ENCODE peak calls at places on chromosomes 3 and 15, in seven cellular contexts. G is CD4-positive, alpha-beta T cell; F is mammary epithelial cell; E is AG04450; L is SJSA1; Y is heart right ventricle; D is heart left ventricle. C is an unnamed sample. For H3K27me3, the result is how much of the 10 kb centered on the place peaks cover.

GRCh38 chr15:60397772-60398445 is at the start of gene ANXA2:
- DNase-seq in Y (peak), L (peak), G (peak), E (no peak), F (peak), D (peak), C (peak)

GRCh38 chr15:54681578-54681977 is 515.2 kb downstream of the RSL24D1 start:
- DNase-seq in E (no peak), F (no peak), D (no peak), L (no peak), Y (no peak), G (no peak), C (no peak)

GRCh38 chr3:13012228-13012691 is 61.0 kb downstream of the IQSEC1 start:
- DNase-seq in E (no peak), D (peak), F (no peak), Y (peak), G (no peak), L (no peak), C (no peak)

GRCh38 chr3:23767546-23767945 is 38.2 kb upstream of the UBE2E1 start:
- DNase-seq in L (no peak), G (no peak), E (no peak), D (no peak), Y (no peak), F (no peak), C (no peak)

GRCh38 chr3:195908439-195909293 is at the start of gene TNK2:
- DNase-seq in E (no peak), Y (peak), D (peak), G (peak), F (no peak), L (no peak), C (no peak)

GRCh38 chr3:105944281-105944680 is 75.5 kb upstream of the CBLB start:
- DNase-seq in G (no peak), D (no peak), F (peak), Y (no peak), E (no peak), L (no peak), C (no peak)

GRCh38 chr15:64152507-64153387 is 1.2 kb downstream of the SNX22 start:
- DNase-seq in E (no peak), D (peak), G (no peak), Y (no peak), F (no peak), L (no peak), C (peak)

GRCh38 chr3:194988495-194989165 is 282.3 kb downstream of the XXYLT1 start:
- DNase-seq in L (peak), E (no peak), D (no peak), Y (no peak), G (no peak), F (no peak), C (no peak)

GRCh38 chr15:70526221-70526973 is 237.0 kb downstream of the UACA start:
- DNase-seq in E (no peak), G (no peak), L (peak), F (peak), D (no peak), Y (no peak), C (peak)

GRCh38 chr15:60661075-60661645 is 182.2 kb upstream of the ICE2 start:
- DNase-seq in D (no peak), L (no peak), E (no peak), G (no peak), F (no peak), Y (no peak), C (peak)

GRCh38 chr3:66047321-66048050 is 8.8 kb upstream of the MAGI1 start:
- DNase-seq in Y (no peak), G (no peak), E (no peak), F (peak), D (peak), L (no peak), C (no peak)

GRCh38 chr3:78497025-78497424 is 1270.8 kb downstream of the ROBO1 start:
- DNase-seq in Y (peak), G (no peak), F (no peak), L (no peak), D (no peak), E (no peak), C (no peak)

GRCh38 chr3:23490459-23490858 is 287.3 kb downstream of the UBE2E2 start:
- DNase-seq in E (peak), G (no peak), D (no peak), L (peak), Y (no peak), F (peak), C (no peak)

GRCh38 chr3:99644017-99644416 is 5.6 kb downstream of the COL8A1 start:
- DNase-seq in E (no peak), Y (no peak), G (no peak), D (no peak), L (no peak), F (no peak), C (no peak)

GRCh38 chr3:99640214-99640851 is 1.9 kb downstream of the COL8A1 start:
- DNase-seq in D (no peak), F (no peak), G (no peak), Y (no peak), E (no peak), L (no peak), C (no peak)

GRCh38 chr3:99639579-99639978 is 1.2 kb downstream of the COL8A1 start:
- DNase-seq in F (no peak), D (no peak), E (no peak), Y (no peak), G (no peak), L (no peak), C (no peak)

GRCh38 chr3:99641480-99641879 is 3.1 kb downstream of the COL8A1 start:
- DNase-seq in D (no peak), L (no peak), E (no peak), G (no peak), Y (no peak), F (no peak), C (no peak)

GRCh38 chr3:99641984-99642383 is 3.6 kb downstream of the COL8A1 start:
- DNase-seq in G (no peak), Y (no peak), E (no peak), D (no peak), L (no peak), F (no peak), C (no peak)
- H3K27me3 ChIP-seq in G (under half), Y (under half), E (under half), D (under half), L (under half), F (under half), C (under half)

GRCh38 chr15:52808996-52809395 is 18.9 kb upstream of the ONECUT1 start:
- DNase-seq in G (no peak), E (no peak), L (no peak), F (no peak), Y (no peak), D (no peak), C (no peak)
- H3K27me3 ChIP-seq in G (half or more), E (under half), L (under half), F (under half), Y (half or more), D (half or more), C (half or more)

DNA sequence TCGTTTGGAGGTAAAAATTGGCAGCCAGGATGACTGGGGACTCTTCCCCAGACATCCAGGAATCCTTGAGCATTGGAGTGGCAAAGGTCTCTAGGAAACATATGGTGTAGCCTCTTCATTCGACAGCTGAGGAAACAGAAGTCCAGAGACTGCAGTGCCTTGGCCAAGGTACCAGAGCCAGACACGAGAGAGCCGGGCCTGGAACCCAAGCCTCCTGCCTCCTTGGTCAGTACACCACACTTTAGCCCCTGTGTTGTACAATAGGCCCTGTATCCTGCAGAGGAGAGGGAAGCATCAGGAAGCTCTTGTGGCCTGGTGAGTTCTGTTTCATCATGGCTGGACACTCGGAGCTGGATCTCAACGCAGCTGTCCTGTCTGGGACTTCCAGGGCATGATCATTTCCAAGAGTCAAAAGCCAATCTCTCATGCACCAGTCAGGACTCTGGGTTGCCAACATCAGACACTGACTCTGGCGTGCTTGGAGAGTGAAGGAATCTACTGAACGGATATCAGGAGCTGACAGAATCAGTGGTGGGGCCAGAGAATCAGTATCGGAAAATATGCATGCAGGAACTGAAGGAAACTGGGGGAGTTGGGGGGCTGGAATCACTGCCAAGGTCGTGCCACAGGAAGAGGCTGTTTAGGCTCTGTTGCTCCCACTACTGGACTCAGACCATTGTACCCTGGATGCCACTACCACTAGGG is 6.4 kb upstream of the MINAR1 start:
- DNase-seq in Y (no peak), F (no peak), E (no peak), D (no peak), G (no peak), L (no peak), C (no peak)
- H3K27me3 ChIP-seq in Y (under half), F (under half), E (under half), D (half or more), G (under half), L (under half), C (under half)

DNA sequence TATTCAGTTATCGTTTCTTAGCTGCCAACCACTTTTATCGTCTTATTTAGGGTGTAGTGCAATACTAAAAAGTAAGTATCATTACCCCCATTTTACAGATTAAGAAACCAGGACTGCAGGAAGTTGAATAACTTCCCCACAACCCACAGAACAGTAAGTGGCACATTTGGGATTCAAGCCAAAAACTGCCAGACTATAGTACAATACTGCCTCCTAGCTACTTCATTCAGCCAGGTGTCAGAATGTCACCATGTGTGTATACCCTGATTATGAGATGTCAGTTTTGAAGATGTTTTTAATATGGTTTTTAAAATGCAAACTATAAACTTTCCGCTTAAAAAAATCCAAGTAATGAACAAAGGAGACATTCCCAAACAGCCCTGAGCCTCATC is 74.2 kb upstream of the PROK2 start:
- DNase-seq in Y (no peak), E (no peak), L (no peak), D (no peak), F (peak), G (no peak), C (peak)
- H3K27me3 ChIP-seq in Y (under half), E (under half), L (under half), D (under half), F (under half), G (under half), C (under half)

GRCh38 chr3:133972156-133972555 is 57.6 kb downstream of the SLCO2A1 start:
- DNase-seq in D (no peak), E (no peak), G (no peak), Y (no peak), L (no peak), F (no peak), C (no peak)

GRCh38 chr3:133973249-133973980 is 56.3 kb downstream of the SLCO2A1 start:
- DNase-seq in L (no peak), E (no peak), F (no peak), G (no peak), Y (no peak), D (no peak), C (no peak)

GRCh38 chr3:133967992-133968892 is 61.5 kb downstream of the SLCO2A1 start:
- DNase-seq in F (no peak), Y (no peak), D (no peak), G (no peak), L (no peak), E (no peak), C (no peak)

GRCh38 chr3:133966954-133967353 is 62.8 kb downstream of the SLCO2A1 start:
- DNase-seq in D (no peak), E (no peak), Y (no peak), L (no peak), G (no peak), F (no peak), C (no peak)

GRCh38 chr3:133970916-133971315 is 58.8 kb downstream of the SLCO2A1 start:
- DNase-seq in D (no peak), Y (no peak), G (no peak), F (no peak), E (no peak), L (no peak), C (peak)
- H3K27me3 ChIP-seq in D (under half), Y (under half), G (under half), F (under half), E (under half), L (under half), C (under half)

DNA sequence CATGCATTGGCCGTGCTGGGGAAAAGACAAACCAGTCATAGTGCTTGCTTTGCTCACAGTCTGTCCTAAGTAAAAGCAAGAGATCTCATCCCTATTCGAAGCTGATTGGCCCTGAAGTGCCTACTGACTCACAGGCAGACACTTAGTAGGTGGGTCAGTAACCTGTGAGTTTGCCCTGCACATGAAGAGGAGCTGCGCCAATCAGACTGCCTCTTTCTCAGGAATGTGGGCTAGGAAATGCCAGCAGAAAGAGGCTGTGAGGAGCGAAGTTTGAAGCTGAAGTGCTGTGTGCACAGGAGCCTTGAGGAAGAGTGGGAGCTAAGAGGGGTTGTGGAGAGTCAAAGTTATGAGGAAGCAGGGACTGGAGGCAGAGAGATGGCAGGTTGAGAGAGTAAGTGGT is 126.8 kb downstream of the IL20RB start:
- DNase-seq in G (no peak), E (no peak), Y (no peak), F (no peak), L (no peak), D (no peak), C (no peak)
- H3K27me3 ChIP-seq in G (under half), E (under half), Y (under half), F (under half), L (under half), D (under half), C (under half)

DNA sequence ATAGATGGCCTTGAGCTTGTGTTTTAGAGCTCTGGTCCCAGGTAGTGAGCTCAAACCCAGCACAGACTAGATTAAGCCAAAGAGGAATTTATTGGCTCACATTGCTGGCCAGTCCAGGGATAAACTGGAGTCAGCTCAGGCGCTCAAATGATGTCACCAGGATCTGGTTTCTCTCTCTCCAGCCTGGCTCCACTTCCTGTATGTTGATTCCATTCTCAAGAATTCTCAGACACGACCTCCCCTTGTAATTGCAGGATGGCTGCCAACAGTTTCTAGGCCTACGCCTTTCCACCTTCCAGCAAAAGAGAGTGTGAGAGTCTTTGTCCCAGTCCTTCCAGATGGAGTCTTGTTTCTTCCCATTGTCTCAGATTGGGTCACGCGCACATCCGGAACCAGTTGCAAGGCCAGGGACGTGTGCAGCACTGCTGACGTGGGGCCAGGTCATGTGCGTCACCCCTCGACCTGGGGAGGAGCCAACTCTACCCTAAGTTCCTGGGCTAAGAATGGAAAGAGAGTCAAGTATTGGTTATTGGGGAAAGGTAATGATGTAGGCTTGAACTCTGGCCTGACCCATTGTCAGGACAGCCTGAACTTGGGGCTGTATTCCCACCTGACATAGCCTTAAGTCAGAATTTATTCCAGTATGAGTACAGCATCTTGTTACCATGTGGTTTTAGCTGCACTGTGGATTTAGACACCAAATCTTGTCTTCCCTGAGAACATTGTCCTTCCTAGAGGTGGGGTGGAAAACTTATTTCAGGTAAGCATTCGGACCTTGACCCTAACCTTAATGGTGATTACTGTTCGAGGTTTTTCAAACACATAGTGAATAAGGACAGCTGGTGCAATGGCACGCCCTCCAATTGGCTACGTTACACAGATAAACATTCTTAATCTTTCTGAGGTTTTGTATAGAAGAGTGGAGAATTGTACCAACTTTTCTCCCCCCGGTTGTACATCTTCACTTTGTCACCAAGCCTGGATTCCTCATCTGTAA is 31.7 kb downstream of the CACNA1D start:
- DNase-seq in F (no peak), G (no peak), E (no peak), D (no peak), L (no peak), Y (no peak), C (no peak)
- H3K27me3 ChIP-seq in F (under half), G (under half), E (under half), D (under half), L (under half), Y (under half), C (under half)

GRCh38 chr3:70775257-70775656 is 462.8 kb upstream of the MDFIC2 start:
- DNase-seq in Y (no peak), G (no peak), F (no peak), L (no peak), D (no peak), E (no peak), C (no peak)
- H3K27me3 ChIP-seq in Y (under half), G (under half), F (under half), L (under half), D (under half), E (under half), C (under half)

GRCh38 chr3:158101330-158102218 is 4.6 kb downstream of the SHOX2 start:
- DNase-seq in E (no peak), G (no peak), L (no peak), Y (no peak), D (no peak), F (no peak), C (no peak)
- H3K27me3 ChIP-seq in E (half or more), G (half or more), L (under half), Y (half or more), D (half or more), F (half or more), C (under half)

DNA sequence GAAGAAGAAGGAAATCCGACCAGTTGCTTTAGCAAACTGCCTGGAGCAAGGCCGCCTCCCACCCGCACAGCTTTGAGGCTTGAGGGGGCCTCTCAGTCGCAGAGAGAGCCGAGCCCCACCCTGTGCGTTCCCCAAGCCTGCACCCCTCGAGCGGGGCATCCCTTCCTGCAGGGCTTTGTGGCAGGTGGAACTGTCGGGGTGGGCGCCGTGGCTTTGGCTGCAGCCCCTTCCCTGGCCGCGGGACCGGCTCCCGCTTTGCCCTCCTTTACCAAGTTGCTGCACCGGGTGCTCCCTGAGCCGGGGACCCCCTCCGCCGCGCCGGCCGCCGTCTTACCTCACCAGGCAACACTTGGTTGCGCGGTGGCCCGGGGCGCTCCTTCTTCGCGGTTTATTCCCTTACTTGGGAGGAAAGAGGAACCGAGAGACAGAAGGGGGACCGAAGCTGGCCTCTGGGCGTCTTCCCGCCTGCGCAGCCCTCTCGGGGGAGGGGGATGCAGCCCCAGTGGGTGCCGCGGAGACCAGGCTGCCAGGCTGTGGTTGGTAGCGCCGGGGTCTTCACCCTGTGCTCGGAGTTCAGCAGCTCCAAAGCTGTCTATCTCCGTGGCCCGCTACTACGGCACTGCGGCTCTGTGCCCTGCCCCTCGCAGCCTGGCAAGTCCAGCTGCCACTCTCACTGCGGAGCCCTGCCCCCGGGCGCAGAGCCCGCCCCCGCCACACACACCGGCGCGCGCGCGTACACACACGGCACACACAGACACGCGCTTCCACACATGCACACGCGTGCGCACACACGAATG is at the start of gene DGKG:
- DNase-seq in F (peak), G (no peak), D (peak), Y (peak), L (no peak), E (no peak), C (peak)
- H3K27me3 ChIP-seq in F (under half), G (under half), D (under half), Y (under half), L (under half), E (half or more), C (under half)

C was measured in BE2C.